ENCODE peak calls at places on chromosomes 3 and 15, in seven cellular contexts. A, W, I, K, S, P and B are unnamed samples.

GRCh38 chr3:151468284-151468917 is 7.5 kb upstream of the IGSF10 start:
- DNase-seq in A (peak), W (no peak), I (peak), K (peak), S (peak), P (peak), B (no peak)

GRCh38 chr15:83775738-83776137 is 121.8 kb downstream of the ADAMTSL3 start:
- DNase-seq in A (no peak), W (no peak), I (no peak), K (no peak), S (no peak), P (no peak), B (no peak)

GRCh38 chr3:171115667-171116066 is 89.1 kb upstream of the SLC2A2 start:
- DNase-seq in A (no peak), W (no peak), I (no peak), K (no peak), S (no peak), P (no peak), B (no peak)

GRCh38 chr3:113245775-113246174 is 34.4 kb downstream of the BOC start:
- DNase-seq in A (no peak), W (no peak), I (no peak), K (no peak), S (no peak), P (peak), B (no peak)

GRCh38 chr3:17771177-17772048 is 29.0 kb upstream of the TBC1D5 start:
- DNase-seq in A (no peak), W (no peak), I (no peak), K (no peak), S (no peak), P (no peak), B (no peak)

GRCh38 chr3:20673866-20674265 is 487.9 kb upstream of the SGO1 start:
- DNase-seq in A (no peak), W (no peak), I (no peak), K (no peak), S (no peak), P (no peak), B (no peak)

GRCh38 chr3:126613481-126614187 is 41.3 kb downstream of the TXNRD3 start:
- DNase-seq in A (no peak), W (no peak), I (no peak), K (no peak), S (no peak), P (no peak), B (no peak)

GRCh38 chr3:10758304-10759037 is 57.6 kb upstream of the SLC6A11 start:
- DNase-seq in A (peak), W (no peak), I (peak), K (peak), S (peak), P (peak), B (no peak)

GRCh38 chr15:65909831-65910230 is 40.5 kb downstream of the RAB11A start:
- DNase-seq in A (no peak), W (no peak), I (no peak), K (no peak), S (no peak), P (no peak), B (no peak)

GRCh38 chr3:33437556-33438283 is 2.5 kb downstream of the UBP1 start:
- DNase-seq in A (no peak), W (no peak), I (peak), K (no peak), S (no peak), P (peak), B (no peak)

GRCh38 chr3:71063768-71064287 is 519.7 kb downstream of the FOXP1 start:
- DNase-seq in A (peak), W (no peak), I (peak), K (no peak), S (peak), P (no peak), B (no peak)

GRCh38 chr3:101625879-101626278 is 51.1 kb downstream of the ZBTB11 start:
- DNase-seq in A (no peak), W (no peak), I (no peak), K (no peak), S (no peak), P (no peak), B (no peak)

GRCh38 chr15:40493089-40493840 is 22.5 kb downstream of the CHST14 start:
- DNase-seq in A (no peak), W (peak), I (no peak), K (no peak), S (peak), P (no peak), B (no peak)

GRCh38 chr3:25044762-25045161 is 383.3 kb upstream of the RARB start:
- DNase-seq in A (no peak), W (no peak), I (no peak), K (no peak), S (no peak), P (no peak), B (no peak)